ENCODE peak calls at places on chromosomes 3 and 15, in eight cellular contexts. A is Peyer's patch, Y is tibial nerve, I is fibroblast of pulmonary artery, F is uterus, H is left ventricle myocardium inferior, L is transverse colon, N is omental fat pad. X is an unnamed sample.

GRCh38 chr3:183987014-183987600 is 30.6 kb downstream of the ABCC5 start:
- DNase-seq in A (no peak), Y (no peak), I (no peak), F (no peak), H (no peak), L (no peak), N (no peak), X (no peak)

GRCh38 chr3:69212411-69213160 is 90.2 kb upstream of the LMOD3 start:
- DNase-seq in A (no peak), Y (no peak), I (peak; percentile 87), F (no peak), H (no peak), L (no peak), N (no peak), X (no peak)

GRCh38 chr3:8868996-8869395 is 94.3 kb downstream of the RAD18 start:
- DNase-seq in A (no peak), Y (no peak), I (no peak), F (no peak), H (no peak), L (no peak), N (no peak), X (no peak)

GRCh38 chr3:21705769-21706168 is 45.2 kb downstream of the ZNF385D start:
- DNase-seq in A (no peak), Y (no peak), I (peak; percentile 73), F (peak; percentile 54), H (peak; percentile 54), L (no peak), N (no peak), X (no peak)

GRCh38 chr15:61318276-61318675 is 89.2 kb upstream of the RORA start:
- DNase-seq in A (no peak), Y (no peak), I (no peak), F (no peak), H (no peak), L (no peak), N (no peak), X (no peak)

GRCh38 chr15:63296195-63296594 is 18.8 kb downstream of the APH1B start:
- DNase-seq in A (no peak), Y (no peak), I (no peak), F (no peak), H (no peak), L (no peak), N (no peak), X (no peak)

GRCh38 chr3:129224984-129225393 is 24.4 kb upstream of the COPG1 start:
- DNase-seq in A (no peak), Y (peak; percentile 19), I (peak; percentile 72), F (peak; percentile 72), H (peak; percentile 86), L (peak; percentile 83), N (no peak), X (no peak)

GRCh38 chr15:72201346-72202029 is 3.9 kb upstream of the GRAMD2A start:
- DNase-seq in A (no peak), Y (no peak), I (no peak), F (no peak), H (no peak), L (no peak), N (no peak), X (no peak)

GRCh38 chr3:165336786-165337185 is 140.6 kb upstream of the SLITRK3 start:
- DNase-seq in A (no peak), Y (no peak), I (peak; percentile 22), F (no peak), H (no peak), L (no peak), N (no peak), X (no peak)

GRCh38 chr3:165343185-165343584 is 147.0 kb upstream of the SLITRK3 start:
- DNase-seq in A (no peak), Y (no peak), I (no peak), F (no peak), H (no peak), L (no peak), N (no peak), X (no peak)

DNA sequence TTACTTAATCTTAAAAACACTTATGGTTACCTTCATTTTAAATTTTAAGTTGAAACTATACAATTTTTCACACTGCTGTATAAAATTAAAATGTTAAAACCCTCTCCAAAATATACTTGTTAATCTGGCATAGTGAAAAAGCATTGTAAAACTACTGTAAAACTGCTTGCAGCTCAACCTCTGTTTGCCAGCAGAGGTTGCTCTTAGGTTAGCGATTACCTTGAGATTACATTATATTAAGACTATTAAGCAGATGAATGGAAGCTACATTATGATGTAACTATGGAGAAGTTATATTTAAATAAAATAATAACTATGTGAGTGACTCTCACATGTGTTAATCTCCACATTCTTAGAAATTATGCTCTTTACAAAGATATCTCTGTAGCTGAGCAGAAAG is 143.6 kb upstream of the SLITRK3 start:
- DNase-seq in A (no peak), Y (no peak), I (peak; percentile 27), F (no peak), H (no peak), L (no peak), N (no peak), X (no peak)
- TF ChIP-seq CTCF in A (no peak), Y (no peak), I (peak; percentile 33), F (peak; percentile 19), H (peak; percentile 44), L (no peak), N (no peak), X (no peak)

GRCh38 chr3:1019157-1019556 is 73.7 kb upstream of the CNTN6 start:
- DNase-seq in A (no peak), Y (no peak), I (no peak), F (no peak), H (no peak), L (no peak), N (no peak), X (no peak)
- TF ChIP-seq CTCF in A (no peak), Y (no peak), I (no peak), F (no peak), H (no peak), L (no peak), N (no peak), X (no peak)

GRCh38 chr3:123651449-123652345 is 66.8 kb upstream of the HACD2 start:
- DNase-seq in A (no peak), Y (no peak), I (no peak), F (no peak), H (no peak), L (no peak), N (no peak), X (no peak)
- TF ChIP-seq CTCF in A (no peak), Y (no peak), I (peak; percentile 42), F (no peak), H (no peak), L (no peak), N (no peak), X (no peak)

GRCh38 chr15:77094397-77095030 is 23.6 kb upstream of the TSPAN3 start:
- DNase-seq in A (no peak), Y (no peak), I (no peak), F (no peak), H (no peak), L (no peak), N (no peak), X (no peak)
- TF ChIP-seq CTCF in A (no peak), Y (no peak), I (peak; percentile 10), F (no peak), H (no peak), L (no peak), N (no peak), X (no peak)

GRCh38 chr3:187678869-187679268 is 8.7 kb upstream of the SST start:
- DNase-seq in A (no peak), Y (no peak), I (peak; percentile 77), F (no peak), H (no peak), L (peak; percentile 13), N (no peak), X (no peak)
- TF ChIP-seq CTCF in A (no peak), Y (peak; percentile 62), I (peak; percentile 78), F (peak; percentile 58), H (peak; percentile 71), L (peak; percentile 36), N (no peak), X (no peak)

GRCh38 chr3:42711491-42712343 is 9.1 kb upstream of the HHATL start:
- DNase-seq in A (no peak), Y (no peak), I (no peak), F (no peak), H (peak; percentile 5), L (no peak), N (peak; percentile 13), X (peak; percentile 9)
- TF ChIP-seq CTCF in A (no peak), Y (no peak), I (no peak), F (no peak), H (no peak), L (no peak), N (no peak), X (no peak)

GRCh38 chr3:107662586-107662985 is 139.8 kb downstream of the BBX start:
- DNase-seq in A (no peak), Y (no peak), I (peak; percentile 55), F (no peak), H (no peak), L (no peak), N (no peak), X (no peak)

GRCh38 chr3:107662109-107662477 is 139.3 kb downstream of the BBX start:
- DNase-seq in A (no peak), Y (no peak), I (peak; percentile 80), F (peak; percentile 60), H (no peak), L (no peak), N (no peak), X (no peak)

GRCh38 chr3:107661447-107662108 is 138.8 kb downstream of the BBX start:
- DNase-seq in A (no peak), Y (no peak), I (peak; percentile 33), F (no peak), H (no peak), L (no peak), N (no peak), X (no peak)

GRCh38 chr3:107657971-107658370 is 135.2 kb downstream of the BBX start:
- DNase-seq in A (no peak), Y (no peak), I (peak; percentile 54), F (no peak), H (no peak), L (no peak), N (no peak), X (no peak)

DNA sequence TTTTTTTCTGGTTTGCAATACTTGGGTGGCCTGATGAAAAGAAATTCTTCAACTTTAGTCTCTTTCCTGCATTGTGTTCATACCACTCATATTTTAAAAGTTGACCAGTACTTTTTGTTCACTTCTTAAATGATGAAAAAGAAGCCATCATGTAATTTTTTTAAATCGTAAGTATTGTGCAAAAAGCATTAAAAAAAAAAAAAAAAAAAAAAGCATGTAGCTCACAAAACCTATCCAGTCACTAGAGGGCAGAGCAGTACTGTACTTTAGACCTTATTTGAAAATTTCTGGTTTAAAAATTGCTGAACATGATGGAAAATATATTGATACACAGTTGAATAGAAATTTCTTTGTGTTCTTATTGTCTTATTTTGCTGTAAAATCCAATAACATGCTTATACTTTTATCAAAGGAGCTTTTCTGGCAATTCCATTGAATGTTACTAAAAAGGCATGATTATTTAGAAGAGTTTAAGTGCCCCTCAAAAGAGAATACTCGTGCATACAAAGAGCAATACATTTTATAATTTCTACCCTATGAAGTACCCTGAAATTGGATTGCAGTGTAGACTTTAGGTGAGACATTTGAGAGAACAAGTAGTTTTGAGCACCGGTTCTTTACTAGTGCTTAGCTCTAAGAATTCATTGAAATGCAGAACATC is 137.7 kb downstream of the BBX start:
- DNase-seq in A (no peak), Y (no peak), I (peak; percentile 79), F (no peak), H (no peak), L (no peak), N (no peak), X (no peak)
- TF ChIP-seq CTCF in A (peak; percentile 8), Y (peak; percentile 35), I (peak; percentile 70), F (peak; percentile 33), H (peak; percentile 71), L (peak; percentile 37), N (no peak), X (peak; percentile 39)

X was measured in natural killer cell.